ENCODE peak calls at places on chromosomes 1 and 21, in seven cellular contexts. U is HCT116, P is H1, Q is GM12878, J is K562, A is HepG2, V is SK-N-SH. X is an unnamed sample.

GRCh38 chr1:171948491-171948890 is 107.2 kb downstream of the DNM3 start:
- DNase-seq in U (no peak), P (no peak), Q (no peak), J (no peak), A (no peak), V (no peak), X (no peak)

GRCh38 chr21:27154451-27155129 is 187.7 kb upstream of the ADAMTS5 start:
- DNase-seq in U (no peak), P (no peak), Q (no peak), J (no peak), A (no peak), V (no peak), X (no peak)

GRCh38 chr1:107198581-107198980 is 57.7 kb downstream of the NTNG1 start:
- DNase-seq in U (no peak), P (no peak), Q (no peak), J (no peak), A (no peak), V (no peak), X (no peak)

GRCh38 chr1:68085752-68086151 is 35.3 kb upstream of the DIRAS3 start:
- DNase-seq in U (no peak), P (no peak), Q (no peak), J (no peak), A (no peak), V (no peak), X (no peak)

GRCh38 chr1:156893048-156893953 is at the start of gene PEAR1:
- DNase-seq in U (no peak), P (no peak), Q (no peak), J (no peak), A (no peak), V (no peak), X (no peak)

GRCh38 chr1:25608488-25609178 is 8.0 kb upstream of the MAN1C1 start:
- DNase-seq in U (peak; percentile 73), P (no peak), Q (peak; percentile 38), J (peak; percentile 82), A (peak; percentile 62), V (peak; percentile 85), X (peak; percentile 85)

GRCh38 chr1:69613414-69613813 is 45.7 kb downstream of the LRRC7 start:
- DNase-seq in U (no peak), P (no peak), Q (no peak), J (no peak), A (no peak), V (no peak), X (no peak)

GRCh38 chr1:12541274-12542137 is 76.5 kb downstream of the DHRS3 start:
- DNase-seq in U (no peak), P (no peak), Q (no peak), J (peak; percentile 87), A (no peak), V (no peak), X (no peak)

GRCh38 chr1:221774054-221774842 is 32.4 kb upstream of the DUSP10 start:
- DNase-seq in U (no peak), P (no peak), Q (no peak), J (no peak), A (no peak), V (no peak), X (no peak)

GRCh38 chr1:200888349-200888838 is 6.3 kb upstream of the INAVA start:
- DNase-seq in U (no peak), P (no peak), Q (peak; percentile 85), J (no peak), A (peak; percentile 67), V (no peak), X (no peak)

GRCh38 chr21:45875416-45875760 is 106.2 kb upstream of the COL6A1 start:
- DNase-seq in U (no peak), P (no peak), Q (no peak), J (no peak), A (no peak), V (no peak), X (no peak)

GRCh38 chr1:181551249-181551648 is 67.9 kb downstream of the CACNA1E start:
- DNase-seq in U (no peak), P (no peak), Q (no peak), J (no peak), A (no peak), V (no peak), X (peak; percentile 16)

GRCh38 chr1:100217834-100218233 is 31.8 kb downstream of the DBT start:
- DNase-seq in U (no peak), P (no peak), Q (no peak), J (no peak), A (no peak), V (no peak), X (no peak)

GRCh38 chr1:236064674-236065508 is at the start of gene NID1:
- DNase-seq in U (no peak), P (peak; percentile 39), Q (no peak), J (no peak), A (peak; percentile 73), V (peak; percentile 88), X (peak; percentile 72)

GRCh38 chr21:16070207-16070651 is 340.4 kb downstream of the USP25 start:
- DNase-seq in U (no peak), P (no peak), Q (no peak), J (no peak), A (no peak), V (peak; percentile 68), X (no peak)

GRCh38 chr1:152037920-152038658 is 1.3 kb upstream of the S100A11 start:
- DNase-seq in U (no peak), P (no peak), Q (no peak), J (no peak), A (no peak), V (no peak), X (no peak)

GRCh38 chr1:63454269-63454668 is 68.8 kb downstream of the ITGB3BP start:
- DNase-seq in U (no peak), P (no peak), Q (no peak), J (no peak), A (peak; percentile 7), V (no peak), X (no peak)

GRCh38 chr1:64822621-64823020 is 77.7 kb downstream of the RAVER2 start:
- DNase-seq in U (no peak), P (no peak), Q (no peak), J (no peak), A (no peak), V (no peak), X (no peak)

GRCh38 chr1:111541721-111542120 is 38.3 kb upstream of the ADORA3 start:
- DNase-seq in U (no peak), P (no peak), Q (no peak), J (no peak), A (peak; percentile 48), V (no peak), X (peak; percentile 25)

GRCh38 chr1:170592591-170593111 is 60.7 kb downstream of the GORAB start:
- DNase-seq in U (no peak), P (no peak), Q (no peak), J (no peak), A (no peak), V (no peak), X (no peak)

GRCh38 chr21:42833859-42834729 is 45.2 kb downstream of the WDR4 start:
- DNase-seq in U (no peak), P (no peak), Q (no peak), J (peak; percentile 20), A (no peak), V (peak; percentile 22), X (no peak)

DNA sequence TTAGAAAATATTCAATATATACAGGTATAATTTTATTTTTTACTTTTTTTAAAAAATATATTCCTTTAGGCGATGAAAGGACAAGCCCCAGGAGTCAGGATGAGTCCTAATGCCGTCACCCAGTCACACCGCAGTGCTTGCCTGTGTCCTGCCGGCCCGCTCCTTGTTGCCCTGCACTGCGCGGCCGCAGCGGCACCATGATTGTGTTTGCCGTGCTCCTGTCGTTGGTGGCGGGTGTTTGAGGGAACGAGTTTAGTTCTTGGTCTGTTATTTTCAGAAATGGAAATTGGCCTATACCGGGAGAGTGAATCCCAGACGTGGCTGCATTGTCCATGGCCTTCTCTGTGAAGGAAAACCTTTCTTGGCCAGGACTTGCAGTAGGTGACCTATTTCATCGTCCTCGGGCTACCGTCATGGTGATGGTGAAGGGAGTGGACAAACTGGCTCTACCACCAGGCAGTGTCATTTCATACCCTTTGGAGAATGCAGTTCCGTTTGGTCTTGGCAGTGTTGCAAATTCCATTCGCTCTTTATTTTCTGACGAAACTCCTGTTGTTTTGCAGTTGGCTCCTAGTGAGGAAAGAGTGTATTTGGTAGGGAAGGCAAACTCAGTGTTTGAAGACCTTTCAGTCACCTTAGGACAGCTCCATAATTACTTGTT is 45.9 kb upstream of the CRB1 start:
- DNase-seq in U (no peak), P (no peak), Q (no peak), J (no peak), A (no peak), V (no peak), X (no peak)
- TF ChIP-seq YY1 in U (no peak), P (no peak), Q (no peak), J (no peak), A (no peak), V (no peak), X (no peak)

GRCh38 chr1:36843906-36844610 is 190.3 kb downstream of the GRIK3 start:
- DNase-seq in U (no peak), P (no peak), Q (no peak), J (no peak), A (no peak), V (no peak), X (no peak)

GRCh38 chr1:36845802-36846201 is 188.5 kb downstream of the GRIK3 start:
- DNase-seq in U (no peak), P (no peak), Q (no peak), J (no peak), A (no peak), V (no peak), X (no peak)

GRCh38 chr1:36847186-36847585 is 187.1 kb downstream of the GRIK3 start:
- DNase-seq in U (no peak), P (no peak), Q (no peak), J (no peak), A (no peak), V (no peak), X (peak; percentile 46)

GRCh38 chr1:36847761-36848160 is 186.6 kb downstream of the GRIK3 start:
- DNase-seq in U (no peak), P (peak; percentile 53), Q (no peak), J (no peak), A (no peak), V (peak; percentile 68), X (peak; percentile 64)

DNA sequence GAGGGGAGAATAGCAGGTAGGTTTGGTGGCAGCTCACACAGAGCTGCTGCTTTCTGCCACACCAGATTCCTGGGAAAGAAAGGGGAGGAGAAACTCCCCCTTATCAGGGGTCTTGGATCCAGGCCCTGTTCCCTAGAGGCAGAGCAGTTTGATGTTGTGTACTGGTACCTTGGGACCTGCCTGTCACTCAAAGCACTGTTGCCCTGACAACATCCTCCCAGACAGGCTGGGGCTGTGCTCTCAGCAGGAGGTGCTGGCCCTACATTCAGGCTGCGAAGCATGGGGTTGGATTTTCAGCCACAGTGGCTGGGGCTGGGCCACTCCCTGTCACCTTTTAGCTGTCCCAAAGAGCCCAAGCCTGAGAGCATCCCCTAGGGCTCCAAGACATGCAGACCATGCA is 187.9 kb downstream of the GRIK3 start:
- DNase-seq in U (no peak), P (no peak), Q (no peak), J (no peak), A (no peak), V (peak; percentile 64), X (peak; percentile 48)
- TF ChIP-seq YY1 in U (no peak), P (no peak), Q (no peak), J (no peak), A (no peak), V (no peak), X (no peak)

GRCh38 chr1:113983826-113984225 is 4.6 kb downstream of the OLFML3 start:
- DNase-seq in U (no peak), P (no peak), Q (no peak), J (no peak), A (no peak), V (no peak), X (no peak)
- TF ChIP-seq YY1 in U (no peak), P (no peak), Q (no peak), J (no peak), A (no peak), V (no peak), X (no peak)

GRCh38 chr1:41423511-41424191 is 60.8 kb downstream of the EDN2 start:
- DNase-seq in U (no peak), P (no peak), Q (no peak), J (peak; percentile 45), A (no peak), V (peak; percentile 72), X (no peak)
- TF ChIP-seq YY1 in U (no peak), P (no peak), Q (no peak), J (no peak), A (no peak), V (no peak), X (no peak)